ENCODE peak calls at places on chromosomes 1 and 21, in ten cellular contexts. R is tibial artery, T is sigmoid colon, G is endodermal cell, B is keratinocyte, I is SJSA1, A is body of pancreas, D is heart left ventricle, Q is uterus, H is ovary. E is an unnamed sample.

GRCh38 chr1:97553975-97554374 is 366.9 kb downstream of the DPYD start:
- DNase-seq in R (no peak), T (no peak), G (no peak), B (no peak), I (no peak), A (no peak), D (no peak), Q (no peak), H (no peak), E (no peak)

GRCh38 chr1:9848022-9848421 is 24.3 kb upstream of the CLSTN1 start:
- DNase-seq in R (no peak), T (no peak), G (no peak), B (no peak), I (no peak), A (no peak), D (no peak), Q (no peak), H (no peak), E (no peak)

GRCh38 chr1:59427155-59427554 is 130.3 kb downstream of the FGGY start:
- DNase-seq in R (no peak), T (no peak), G (no peak), B (peak), I (peak), A (no peak), D (no peak), Q (no peak), H (no peak), E (no peak)

GRCh38 chr1:2934642-2935081 is 86.6 kb upstream of the ACTRT2 start:
- DNase-seq in R (no peak), T (no peak), G (no peak), B (no peak), I (no peak), A (no peak), D (peak), Q (no peak), H (no peak), E (no peak)

GRCh38 chr1:116569776-116570357 is 959 bp downstream of the CD58 start:
- DNase-seq in R (peak), T (peak), G (no peak), B (no peak), I (no peak), A (peak), D (peak), Q (peak), H (peak), E (peak)

GRCh38 chr1:19643113-19643512 is 998 bp upstream of the NBL1 start:
- DNase-seq in R (no peak), T (peak), G (peak), B (peak), I (no peak), A (no peak), D (no peak), Q (no peak), H (no peak), E (no peak)

GRCh38 chr1:55682198-55682597 is 467.0 kb upstream of the USP24 start:
- DNase-seq in R (no peak), T (no peak), G (no peak), B (no peak), I (no peak), A (no peak), D (no peak), Q (no peak), H (no peak), E (no peak)

GRCh38 chr1:9338354-9339250 is 45.9 kb downstream of the SPSB1 start:
- DNase-seq in R (no peak), T (peak), G (no peak), B (no peak), I (peak), A (peak), D (no peak), Q (no peak), H (peak), E (no peak)

GRCh38 chr1:234065794-234066447 is 161.4 kb downstream of the SLC35F3 start:
- DNase-seq in R (peak), T (no peak), G (peak), B (peak), I (peak), A (peak), D (peak), Q (peak), H (peak), E (peak)

GRCh38 chr1:209808059-209808494 is 2.1 kb upstream of the IRF6 start:
- DNase-seq in R (no peak), T (no peak), G (no peak), B (no peak), I (peak), A (peak), D (peak), Q (no peak), H (no peak), E (no peak)

DNA sequence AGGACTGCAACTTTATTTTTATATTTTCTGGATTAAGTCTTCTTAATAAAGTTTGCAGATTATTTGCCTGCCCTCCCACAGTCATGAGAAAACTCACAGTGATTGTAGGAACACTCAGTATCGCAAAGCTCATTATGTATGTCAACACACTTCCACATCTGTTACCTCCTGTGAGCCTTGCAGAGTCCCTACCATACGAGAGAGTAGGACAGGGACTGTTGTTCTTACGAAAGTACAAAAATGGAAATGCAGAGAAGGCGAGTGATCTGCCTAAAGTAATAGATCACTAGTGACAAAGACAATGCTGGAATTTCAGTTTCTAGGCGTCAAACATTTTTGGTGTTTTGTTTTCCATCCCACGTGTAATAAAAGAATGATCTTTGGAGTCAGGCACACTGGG is 131.7 kb downstream of the SYT2 start:
- DNase-seq in R (no peak), T (no peak), G (no peak), B (no peak), I (no peak), A (no peak), D (no peak), Q (no peak), H (no peak), E (no peak)
- H3K4me3 ChIP-seq in R (no peak), T (no peak), G (no peak), B (no peak), I (no peak), A (no peak), D (no peak), Q (no peak), H (no peak), E (no peak)

DNA sequence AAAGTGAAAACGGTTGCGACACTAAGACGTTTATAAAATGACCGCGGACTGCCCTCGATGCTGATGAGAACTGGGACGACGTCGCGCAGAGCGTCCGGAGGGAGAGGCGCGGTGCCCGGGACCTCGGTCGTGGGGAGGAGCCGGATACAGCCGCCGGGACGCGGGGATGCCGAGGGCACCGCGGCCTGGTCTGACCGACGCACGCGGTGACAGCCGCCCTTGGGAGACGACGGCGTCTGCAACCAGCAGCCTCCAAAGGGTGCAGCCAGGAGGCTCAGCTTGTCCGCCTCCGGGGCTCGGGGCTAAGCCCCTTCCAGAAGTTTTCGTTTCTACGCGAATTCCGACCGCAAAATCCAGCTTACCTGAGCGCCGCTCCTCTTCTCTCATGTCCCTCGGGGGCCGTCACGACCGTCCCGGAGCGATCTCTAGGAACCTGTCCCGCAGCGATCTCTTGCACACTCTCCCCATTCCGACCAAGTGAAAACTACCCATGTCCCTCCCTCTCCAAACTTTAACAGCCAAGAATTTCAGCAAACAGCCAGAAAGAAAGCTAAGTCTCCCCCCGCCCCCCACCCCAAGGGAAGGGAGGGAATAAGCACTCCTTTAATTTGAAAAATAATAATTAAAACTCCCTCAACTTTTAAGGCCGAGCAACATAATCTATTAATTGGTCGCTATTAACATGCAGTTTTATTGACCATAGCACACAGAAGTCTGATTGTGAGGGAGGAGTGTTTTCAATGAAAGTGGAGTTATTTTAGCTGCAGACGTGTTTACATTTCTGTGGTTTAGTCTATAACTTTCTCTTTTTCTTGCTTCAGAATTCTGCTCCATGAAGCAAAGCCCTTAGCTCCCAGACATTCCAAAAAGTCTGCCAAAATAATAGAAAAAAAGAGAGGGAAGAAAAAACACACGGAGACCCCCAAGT is 144.2 kb upstream of the ETS2 start:
- DNase-seq in R (peak), T (no peak), G (peak), B (no peak), I (no peak), A (no peak), D (peak), Q (peak), H (peak), E (no peak)
- H3K4me3 ChIP-seq in R (peak), T (peak), G (peak), B (peak), I (peak), A (no peak), D (peak), Q (peak), H (peak), E (no peak)

GRCh38 chr1:64538389-64538788 is 68.5 kb downstream of the CACHD1 start:
- DNase-seq in R (no peak), T (no peak), G (no peak), B (no peak), I (no peak), A (no peak), D (no peak), Q (no peak), H (no peak), E (no peak)

GRCh38 chr1:64536836-64537490 is 67.0 kb downstream of the CACHD1 start:
- DNase-seq in R (no peak), T (no peak), G (no peak), B (no peak), I (no peak), A (peak), D (no peak), Q (no peak), H (no peak), E (no peak)

GRCh38 chr1:64539279-64539678 is 69.3 kb downstream of the CACHD1 start:
- DNase-seq in R (no peak), T (no peak), G (no peak), B (no peak), I (no peak), A (no peak), D (no peak), Q (no peak), H (no peak), E (no peak)

GRCh38 chr1:64536217-64536835 is 66.4 kb downstream of the CACHD1 start:
- DNase-seq in R (no peak), T (no peak), G (no peak), B (no peak), I (no peak), A (peak), D (no peak), Q (no peak), H (no peak), E (no peak)

GRCh38 chr1:64537942-64538341 is 68.0 kb downstream of the CACHD1 start:
- DNase-seq in R (no peak), T (no peak), G (no peak), B (no peak), I (no peak), A (peak), D (no peak), Q (no peak), H (no peak), E (no peak)
- H3K4me3 ChIP-seq in R (no peak), T (no peak), G (no peak), B (no peak), I (no peak), A (no peak), D (no peak), Q (no peak), H (no peak), E (no peak)

GRCh38 chr1:17995480-17995879 is 112.1 kb upstream of the IGSF21 start:
- DNase-seq in R (no peak), T (no peak), G (no peak), B (no peak), I (no peak), A (no peak), D (no peak), Q (no peak), H (no peak), E (no peak)

GRCh38 chr1:17990401-17990800 is 117.2 kb upstream of the IGSF21 start:
- DNase-seq in R (no peak), T (no peak), G (no peak), B (no peak), I (no peak), A (no peak), D (no peak), Q (no peak), H (no peak), E (no peak)

GRCh38 chr1:17992800-17993199 is 114.8 kb upstream of the IGSF21 start:
- DNase-seq in R (no peak), T (no peak), G (no peak), B (no peak), I (no peak), A (no peak), D (no peak), Q (no peak), H (no peak), E (no peak)

GRCh38 chr1:17991996-17992395 is 115.6 kb upstream of the IGSF21 start:
- DNase-seq in R (no peak), T (no peak), G (no peak), B (no peak), I (no peak), A (no peak), D (no peak), Q (no peak), H (no peak), E (no peak)

DNA sequence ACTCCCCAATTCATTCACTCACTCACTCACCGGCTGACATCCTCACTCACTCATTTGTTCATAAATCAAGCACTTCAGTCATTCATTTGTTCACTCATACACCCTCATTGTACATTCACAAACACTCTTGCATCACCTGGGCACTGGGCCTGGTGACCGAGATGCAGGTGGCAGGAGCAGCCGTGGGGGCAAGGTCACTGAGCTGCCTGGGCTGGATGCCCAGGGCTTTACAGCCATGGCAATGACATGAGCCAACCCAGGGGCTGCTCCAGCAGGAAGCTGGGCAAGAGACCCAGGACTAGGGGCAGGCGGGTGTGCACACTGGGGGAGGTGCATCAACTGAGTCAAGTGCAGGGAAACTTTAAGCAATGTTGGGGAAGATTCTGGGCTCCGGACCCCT is 113.6 kb upstream of the IGSF21 start:
- DNase-seq in R (no peak), T (no peak), G (no peak), B (no peak), I (no peak), A (peak), D (no peak), Q (no peak), H (no peak), E (no peak)
- H3K4me3 ChIP-seq in R (no peak), T (no peak), G (no peak), B (no peak), I (no peak), A (no peak), D (no peak), Q (no peak), H (no peak), E (no peak)

GRCh38 chr1:179175011-179175934 is 54.2 kb downstream of the ABL2 start:
- DNase-seq in R (no peak), T (no peak), G (no peak), B (no peak), I (no peak), A (peak), D (no peak), Q (no peak), H (no peak), E (no peak)

GRCh38 chr1:179177182-179177581 is 52.3 kb downstream of the ABL2 start:
- DNase-seq in R (no peak), T (no peak), G (no peak), B (no peak), I (no peak), A (no peak), D (no peak), Q (no peak), H (no peak), E (no peak)

GRCh38 chr1:179178135-179178630 is 51.3 kb downstream of the ABL2 start:
- DNase-seq in R (no peak), T (no peak), G (no peak), B (no peak), I (no peak), A (no peak), D (no peak), Q (no peak), H (no peak), E (no peak)

GRCh38 chr1:179178965-179179364 is 50.5 kb downstream of the ABL2 start:
- DNase-seq in R (no peak), T (no peak), G (no peak), B (no peak), I (no peak), A (no peak), D (no peak), Q (no peak), H (no peak), E (no peak)

DNA sequence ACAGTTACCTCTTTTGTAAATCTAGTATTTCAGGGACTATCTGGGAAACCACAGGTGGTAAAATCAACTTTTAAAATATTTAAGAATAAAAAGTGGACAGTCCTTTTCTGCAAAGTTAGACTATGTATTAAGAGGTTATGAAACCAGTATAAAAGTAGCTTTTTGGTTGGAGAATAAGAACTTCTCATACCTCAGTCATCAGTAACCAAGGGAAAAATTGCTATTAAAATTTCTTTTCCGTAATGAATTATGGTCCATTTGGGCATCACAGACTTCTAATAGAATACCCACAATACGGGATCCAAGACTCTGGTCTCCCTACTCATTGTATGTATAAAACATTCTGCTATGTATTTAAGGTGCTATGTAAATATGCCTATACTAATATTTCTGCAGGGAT is 51.9 kb downstream of the ABL2 start:
- DNase-seq in R (no peak), T (no peak), G (no peak), B (no peak), I (no peak), A (no peak), D (no peak), Q (no peak), H (no peak), E (no peak)
- H3K4me3 ChIP-seq in R (no peak), T (no peak), G (no peak), B (no peak), I (no peak), A (no peak), D (no peak), Q (no peak), H (no peak), E (no peak)

GRCh38 chr21:14591882-14592281 is 45.8 kb upstream of the SAMSN1 start:
- DNase-seq in R (peak), T (no peak), G (no peak), B (no peak), I (no peak), A (peak), D (no peak), Q (peak), H (no peak), E (no peak)
- H3K4me3 ChIP-seq in R (no peak), T (no peak), G (no peak), B (no peak), I (no peak), A (no peak), D (no peak), Q (no peak), H (no peak), E (no peak)

GRCh38 chr1:201751872-201752271 is 77.1 kb upstream of the IPO9 start:
- DNase-seq in R (no peak), T (no peak), G (no peak), B (no peak), I (no peak), A (no peak), D (no peak), Q (no peak), H (no peak), E (no peak)
- H3K4me3 ChIP-seq in R (no peak), T (no peak), G (no peak), B (no peak), I (no peak), A (no peak), D (no peak), Q (no peak), H (no peak), E (no peak)

DNA sequence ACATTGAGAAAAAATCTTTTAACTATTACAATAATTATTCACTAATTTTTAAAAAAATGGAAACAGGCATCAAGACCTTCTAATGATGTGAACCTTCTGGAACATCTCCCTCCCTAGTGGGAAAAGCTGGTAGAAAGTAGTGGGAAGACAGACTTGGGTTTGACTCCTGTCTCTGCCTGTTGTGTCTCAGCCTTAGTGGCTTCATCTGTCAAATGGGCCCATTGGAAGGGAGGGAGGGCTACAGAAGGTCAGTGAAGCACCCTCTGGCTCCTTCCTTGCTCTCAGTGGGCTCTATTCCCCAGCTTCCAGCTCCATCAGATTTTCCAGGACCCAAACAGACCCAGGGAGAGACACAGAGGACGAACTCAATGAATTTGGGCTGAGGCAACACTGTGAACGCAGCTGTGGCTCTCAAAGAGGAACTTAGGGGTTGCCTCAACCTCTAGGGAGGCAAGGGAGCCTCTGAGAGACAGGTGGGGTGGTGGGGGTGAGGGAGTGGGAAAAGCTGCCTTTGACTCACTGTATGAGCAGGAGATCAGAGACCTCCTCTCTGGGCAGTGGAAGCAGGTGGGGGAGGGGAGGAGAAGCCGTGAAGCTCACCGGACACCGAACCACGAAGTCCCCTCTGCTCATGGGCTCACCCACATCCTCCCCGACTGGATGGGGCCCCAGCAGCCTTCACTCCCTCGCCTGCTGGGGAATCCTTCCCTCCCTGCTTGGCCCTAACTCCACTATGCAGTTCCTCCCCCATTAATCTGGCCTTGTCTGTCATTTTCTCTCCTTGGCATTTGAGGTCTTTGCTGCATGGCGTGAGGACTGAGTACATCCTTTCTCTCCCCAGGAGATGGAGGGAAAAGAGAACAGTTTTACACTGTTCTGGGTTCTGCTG is 4.5 kb downstream of the CNR2 start:
- DNase-seq in R (no peak), T (no peak), G (no peak), B (no peak), I (no peak), A (no peak), D (no peak), Q (no peak), H (no peak), E (peak)
- H3K4me3 ChIP-seq in R (no peak), T (no peak), G (no peak), B (no peak), I (no peak), A (no peak), D (no peak), Q (no peak), H (no peak), E (peak)